ENCODE peak calls at places on chromosome 22, in four cellular contexts. C, W, B and H are unnamed samples.

GRCh38 chr22:29994941-29995340 is 85.3 kb upstream of the HORMAD2 start:
- DNase-seq in C (peak; percentile 49), W (no peak), B (no peak), H (peak; percentile 59)

GRCh38 chr22:30857791-30858190 is 110.8 kb downstream of the MORC2 start:
- DNase-seq in C (no peak), W (no peak), B (no peak), H (no peak)

GRCh38 chr22:16824718-16825687 is at the start of gene XKR3:
- DNase-seq in C (peak; percentile 77), W (peak; percentile 44), B (no peak), H (no peak)

GRCh38 chr22:19497245-19497644 is 17.5 kb downstream of the CDC45 start:
- DNase-seq in C (peak; percentile 93), W (no peak), B (no peak), H (no peak)

GRCh38 chr22:42287174-42287890 is 16.9 kb upstream of the TCF20 start:
- DNase-seq in C (no peak), W (peak; percentile 41), B (no peak), H (no peak)

GRCh38 chr22:48707749-48708557 is 1119.7 kb downstream of the BRD1 start:
- DNase-seq in C (no peak), W (no peak), B (no peak), H (no peak)

GRCh38 chr22:38868886-38869381 is 3.1 kb downstream of the CBX6 start:
- DNase-seq in C (peak; percentile 82), W (peak; percentile 74), B (peak; percentile 91), H (peak; percentile 91)

GRCh38 chr22:42881982-42882656 is 25.0 kb upstream of the ARFGAP3 start:
- DNase-seq in C (no peak), W (no peak), B (no peak), H (no peak)

GRCh38 chr22:26756675-26757293 is 99.4 kb downstream of the MIAT start:
- DNase-seq in C (peak; percentile 87), W (peak; percentile 33), B (peak; percentile 84), H (peak; percentile 77)

GRCh38 chr22:39215430-39216142 is 29.2 kb downstream of the PDGFB start:
- DNase-seq in C (no peak), W (no peak), B (peak; percentile 45), H (no peak)

GRCh38 chr22:24510694-24511625 is 15.8 kb downstream of the UPB1 start:
- DNase-seq in C (peak; percentile 83), W (no peak), B (no peak), H (peak; percentile 51)

GRCh38 chr22:19619144-19620009 is 94.9 kb upstream of the SEPTIN5 start:
- DNase-seq in C (no peak), W (peak; percentile 34), B (no peak), H (no peak)

GRCh38 chr22:39415506-39415905 is 15.9 kb downstream of the TAB1 start:
- DNase-seq in C (no peak), W (no peak), B (no peak), H (peak; percentile 3)

GRCh38 chr22:27984723-27985122 is 65.7 kb upstream of the PITPNB start:
- DNase-seq in C (no peak), W (no peak), B (no peak), H (no peak)

GRCh38 chr22:29461263-29461662 is 18.8 kb upstream of the NEFH start:
- DNase-seq in C (no peak), W (no peak), B (no peak), H (no peak)

GRCh38 chr22:44347549-44347948 is 34.8 kb upstream of the SHISAL1 start:
- DNase-seq in C (no peak), W (peak; percentile 52), B (no peak), H (no peak)
- TF ChIP-seq EZH2phosphoT487 in C (no peak), W (no peak), B (no peak), H (no peak)

GRCh38 chr22:47015589-47016178 is 253.2 kb downstream of the TBC1D22A start:
- DNase-seq in C (no peak), W (no peak), B (no peak), H (no peak)
- H3K9me3 ChIP-seq in C (no peaks in the 10 kb centered on the region), W (no peaks in the 10 kb centered on the region), B (no peaks in the 10 kb centered on the region), H (no peaks in the 10 kb centered on the region)

GRCh38 chr22:22955276-22955798 is 67.7 kb downstream of the IGLL5 start:
- DNase-seq in C (no peak), W (peak; percentile 51), B (no peak), H (no peak)
- TF ChIP-seq EZH2phosphoT487 in C (no peak), W (no peak), B (no peak), H (no peak)

GRCh38 chr22:47659467-47660302 is 897.2 kb downstream of the TBC1D22A start:
- DNase-seq in C (no peak), W (no peak), B (peak; percentile 44), H (no peak)
- H3K9me3 ChIP-seq in C (no peaks in the 10 kb centered on the region), W (no peaks in the 10 kb centered on the region), B (no peaks in the 10 kb centered on the region), H (no peaks in the 10 kb centered on the region)

GRCh38 chr22:46748948-46749681 is 11.1 kb upstream of the CERK start:
- DNase-seq in C (peak; percentile 73), W (no peak), B (no peak), H (no peak)
- TF ChIP-seq EZH2phosphoT487 in C (no peak), W (no peak), B (no peak), H (no peak)

DNA sequence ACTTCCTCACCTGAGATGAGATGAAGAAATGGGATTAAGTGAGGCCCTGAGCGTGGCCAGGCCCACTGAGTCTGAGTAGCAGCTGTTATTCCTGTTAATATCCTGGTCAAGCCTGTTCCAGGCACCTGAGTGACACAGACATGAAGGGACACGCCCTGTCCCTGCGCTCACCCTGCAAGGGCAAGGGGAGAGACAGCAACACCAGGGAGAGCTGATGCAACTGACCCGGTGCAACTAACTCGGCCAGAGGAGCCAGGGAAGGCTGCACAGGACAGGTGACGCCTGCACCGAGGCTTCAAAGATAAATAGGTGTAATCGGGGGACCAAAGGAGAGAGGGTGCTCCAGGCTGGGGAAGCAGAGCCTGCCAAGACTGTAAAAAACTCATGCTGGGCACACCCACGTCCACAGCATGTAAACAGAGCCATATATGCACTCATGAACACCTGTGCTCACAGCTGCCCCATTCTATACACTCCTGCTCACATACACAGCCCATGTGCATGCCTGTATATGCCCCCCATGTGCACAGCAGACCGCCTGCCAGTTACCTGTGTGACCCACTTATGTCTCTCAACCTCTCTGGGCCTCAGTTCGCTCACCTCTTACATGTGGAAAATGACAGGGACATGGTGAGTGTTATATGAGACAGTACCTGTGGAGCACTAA is 22.8 kb upstream of the GCAT start:
- DNase-seq in C (no peak), W (no peak), B (no peak), H (peak; percentile 73)
- H3K9me3 ChIP-seq in C (no peaks in the 10 kb centered on the region), W (no peaks in the 10 kb centered on the region), B (no peaks in the 10 kb centered on the region), H (no peaks in the 10 kb centered on the region)

DNA sequence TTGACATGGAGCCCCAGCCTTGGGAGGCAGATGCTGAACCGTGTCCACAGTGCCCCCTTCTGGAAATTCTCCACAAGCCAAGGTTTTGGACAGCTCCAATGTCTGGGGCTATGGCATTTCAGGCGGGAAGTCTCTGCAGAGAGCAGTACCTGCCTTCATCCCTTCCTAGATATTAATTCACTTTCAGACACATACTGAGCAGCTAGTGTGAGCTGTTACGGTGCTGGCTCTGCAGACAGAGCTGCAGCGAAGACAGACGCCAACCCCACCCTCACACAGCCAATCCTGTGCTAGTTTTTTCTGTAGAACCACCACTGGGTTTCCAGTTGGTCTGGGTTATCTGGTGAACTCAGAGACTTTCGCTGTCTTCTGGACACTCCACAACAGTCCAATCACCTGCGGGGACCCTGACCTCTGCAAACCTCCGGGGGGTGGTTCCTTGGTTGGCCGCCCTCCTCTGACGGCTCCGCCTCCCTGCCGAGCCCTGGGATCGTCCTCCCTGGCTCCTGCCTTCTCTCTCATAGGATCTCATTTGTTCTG is 9.1 kb downstream of the LMF2 start:
- DNase-seq in C (peak; percentile 79), W (peak; percentile 66), B (peak; percentile 86), H (peak; percentile 83)
- TF ChIP-seq EZH2phosphoT487 in C (no peak), W (no peak), B (no peak), H (no peak)

DNA sequence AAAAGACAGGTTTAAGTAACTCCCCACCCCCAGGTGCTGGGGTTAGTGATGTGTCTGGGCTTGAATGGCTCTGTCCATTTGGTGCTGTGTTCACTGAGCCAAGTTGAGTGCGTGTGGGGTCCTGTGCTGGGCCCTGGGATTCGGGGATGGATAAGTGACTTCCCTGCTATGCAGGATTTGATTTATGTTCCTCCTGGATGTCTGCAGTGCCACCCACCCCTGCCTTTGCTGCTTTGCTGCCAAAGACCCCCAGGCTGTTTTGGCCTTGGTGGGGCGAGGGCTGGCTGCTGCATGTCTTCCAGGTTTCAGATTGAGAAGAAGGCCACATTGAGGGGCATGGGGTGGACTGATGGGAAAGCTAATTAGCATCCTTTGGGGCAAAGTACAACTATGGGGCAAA is 77.9 kb upstream of the PARVG start:
- DNase-seq in C (no peak), W (no peak), B (no peak), H (no peak)
- H3K9me3 ChIP-seq in C (no peaks in the 10 kb centered on the region), W (no peaks in the 10 kb centered on the region), B (no peaks in the 10 kb centered on the region), H (no peaks in the 10 kb centered on the region)